ENCODE peak calls at places on chromosomes 1 and 21, in six cellular contexts. U is activated CD4-positive, alpha-beta T cell treated with anti-CD3 and anti-CD28 coated beads, Interleukin-2, amount 50 U/mL, for 1 hour; C is stomach; X is dorsolateral prefrontal cortex; T is fibroblast of mammary gland; Q is iris pigment epithelial cell. R is an unnamed sample.

GRCh38 chr1:99956755-99957154 is 13.0 kb upstream of the SLC35A3 start:
- DNase-seq in U (no peak), C (no peak), X (no peak), T (peak; percentile 63), Q (peak; percentile 69), R (no peak)

GRCh38 chr1:54271341-54271740 is 71.4 kb downstream of the MRPL37 start:
- DNase-seq in U (no peak), C (peak; percentile 69), X (no peak), T (no peak), Q (no peak), R (no peak)

GRCh38 chr1:33256701-33257387 is 552 bp downstream of the ZNF362 start:
- DNase-seq in U (peak; percentile 53), C (peak; percentile 78), X (peak; percentile 39), T (peak; percentile 71), Q (peak; percentile 87), R (peak; percentile 35)

GRCh38 chr1:57966751-57967406 is 543.0 kb upstream of the DAB1 start:
- DNase-seq in U (no peak), C (no peak), X (no peak), T (peak; percentile 2), Q (peak; percentile 1), R (no peak)

GRCh38 chr1:115041654-115042053 is 12.0 kb downstream of the TSHB start:
- DNase-seq in U (no peak), C (no peak), X (no peak), T (peak; percentile 40), Q (peak; percentile 17), R (no peak)

GRCh38 chr1:47635597-47635996 is 197.8 kb downstream of the FOXD2 start:
- DNase-seq in U (no peak), C (no peak), X (no peak), T (no peak), Q (peak; percentile 21), R (no peak)

GRCh38 chr1:185337221-185337620 is 20.2 kb upstream of the IVNS1ABP start:
- DNase-seq in U (no peak), C (no peak), X (no peak), T (peak; percentile 32), Q (peak; percentile 58), R (peak; percentile 28)

GRCh38 chr1:240312872-240313271 is 221.2 kb downstream of the FMN2 start:
- DNase-seq in U (no peak), C (no peak), X (no peak), T (peak; percentile 98), Q (peak; percentile 96), R (no peak)

GRCh38 chr1:200139661-200140250 is 112.2 kb downstream of the NR5A2 start:
- DNase-seq in U (no peak), C (no peak), X (no peak), T (peak; percentile 77), Q (peak; percentile 69), R (peak; percentile 77)

GRCh38 chr1:43235451-43236121 is 34.2 kb upstream of the TMEM125 start:
- DNase-seq in U (no peak), C (peak; percentile 44), X (no peak), T (no peak), Q (no peak), R (no peak)

GRCh38 chr1:94329986-94330385 is 88.2 kb upstream of the ABCD3 start:
- DNase-seq in U (no peak), C (no peak), X (no peak), T (peak; percentile 73), Q (peak; percentile 74), R (no peak)

GRCh38 chr1:160161965-160162705 is 10.7 kb downstream of the ATP1A4 start:
- DNase-seq in U (no peak), C (no peak), X (no peak), T (peak; percentile 19), Q (peak; percentile 35), R (peak; percentile 52)

GRCh38 chr1:203239906-203240305 is 10.4 kb upstream of the CHIT1 start:
- DNase-seq in U (no peak), C (no peak), X (no peak), T (no peak), Q (no peak), R (no peak)

GRCh38 chr1:1730870-1731269 is 6.7 kb upstream of the CDK11A start:
- DNase-seq in U (no peak), C (no peak), X (no peak), T (no peak), Q (no peak), R (no peak)

GRCh38 chr1:198681247-198681646 is 42.4 kb downstream of the PTPRC start:
- DNase-seq in U (no peak), C (no peak), X (no peak), T (no peak), Q (peak; percentile 71), R (peak; percentile 21)

GRCh38 chr1:70504821-70505193 is 93.7 kb downstream of the CTH start:
- DNase-seq in U (no peak), C (no peak), X (no peak), T (peak; percentile 91), Q (peak; percentile 86), R (no peak)

GRCh38 chr1:39576016-39576657 is 453 bp downstream of the PABPC4 start:
- DNase-seq in U (peak; percentile 18), C (peak; percentile 30), X (no peak), T (no peak), Q (peak; percentile 24), R (no peak)

GRCh38 chr21:42681296-42682206 is 28.1 kb downstream of the PDE9A start:
- DNase-seq in U (no peak), C (no peak), X (no peak), T (no peak), Q (no peak), R (no peak)

R was measured in AML-193.